ENCODE peak calls at places on chromosome 4, in five cellular contexts. One of them, this sample, is unnamed.

GRCh38 chr4:152454398-152455011 is 81.4 kb downstream of the FBXW7 start:
- DNase-seq in T-helper 1 cell: no peak
- DNase-seq in neural crest cell: no peak
- DNase-seq in Kasumi-1: peak
- DNase-seq in NCI-H1092: no peak
- DNase-seq in this sample: peak

GRCh38 chr4:149815743-149816142 is at the start of gene IQCM:
- DNase-seq in neural crest cell: no peak
- DNase-seq in Kasumi-1: no peak
- DNase-seq in T-helper 1 cell: no peak
- DNase-seq in NCI-H1092: no peak
- DNase-seq in this sample: no peak

GRCh38 chr4:8290701-8290970 is 21.1 kb downstream of the HTRA3 start:
- DNase-seq in T-helper 1 cell: no peak
- DNase-seq in Kasumi-1: no peak
- DNase-seq in NCI-H1092: no peak
- DNase-seq in neural crest cell: no peak
- DNase-seq in this sample: no peak

GRCh38 chr4:20194079-20195013 is 57.4 kb upstream of the SLIT2 start:
- DNase-seq in NCI-H1092: no peak
- DNase-seq in neural crest cell: no peak
- DNase-seq in Kasumi-1: peak
- DNase-seq in T-helper 1 cell: no peak
- DNase-seq in this sample: peak

GRCh38 chr4:126794363-126794762 is 838.4 kb upstream of the INTU start:
- DNase-seq in Kasumi-1: no peak
- DNase-seq in T-helper 1 cell: no peak
- DNase-seq in NCI-H1092: no peak
- DNase-seq in neural crest cell: no peak
- DNase-seq in this sample: no peak

GRCh38 chr4:127140306-127140705 is 492.5 kb upstream of the INTU start:
- DNase-seq in neural crest cell: no peak
- DNase-seq in T-helper 1 cell: no peak
- DNase-seq in NCI-H1092: no peak
- DNase-seq in Kasumi-1: no peak
- DNase-seq in this sample: no peak

GRCh38 chr4:147843162-147843561 is 111.3 kb downstream of the ARHGAP10 start:
- DNase-seq in T-helper 1 cell: no peak
- DNase-seq in NCI-H1092: no peak
- DNase-seq in neural crest cell: no peak
- DNase-seq in Kasumi-1: no peak
- DNase-seq in this sample: peak

GRCh38 chr4:41013746-41014145 is 200.6 kb downstream of the APBB2 start:
- DNase-seq in Kasumi-1: no peak
- DNase-seq in neural crest cell: no peak
- DNase-seq in NCI-H1092: no peak
- DNase-seq in T-helper 1 cell: no peak
- DNase-seq in this sample: no peak

GRCh38 chr4:119550857-119551532 is 77.6 kb downstream of the PDE5A start:
- DNase-seq in NCI-H1092: no peak
- DNase-seq in Kasumi-1: no peak
- DNase-seq in neural crest cell: peak
- DNase-seq in T-helper 1 cell: no peak
- DNase-seq in this sample: no peak

GRCh38 chr4:159298502-159298901 is 195.6 kb downstream of the RAPGEF2 start:
- DNase-seq in Kasumi-1: no peak
- DNase-seq in neural crest cell: no peak
- DNase-seq in NCI-H1092: no peak
- DNase-seq in T-helper 1 cell: no peak
- DNase-seq in this sample: no peak

GRCh38 chr4:85515701-85516100 is 40.8 kb downstream of the ARHGAP24 start:
- DNase-seq in Kasumi-1: no peak
- DNase-seq in T-helper 1 cell: no peak
- DNase-seq in NCI-H1092: no peak
- DNase-seq in neural crest cell: no peak
- DNase-seq in this sample: peak

GRCh38 chr4:125891597-125892258 is 577.0 kb downstream of the FAT4 start:
- DNase-seq in T-helper 1 cell: no peak
- DNase-seq in Kasumi-1: no peak
- DNase-seq in NCI-H1092: no peak
- DNase-seq in neural crest cell: no peak
- DNase-seq in this sample: no peak

GRCh38 chr4:67500373-67500772 is 44.9 kb downstream of the CENPC start:
- DNase-seq in Kasumi-1: no peak
- DNase-seq in NCI-H1092: no peak
- DNase-seq in T-helper 1 cell: no peak
- DNase-seq in neural crest cell: no peak
- DNase-seq in this sample: no peak

GRCh38 chr4:20019310-20020015 is 232.2 kb upstream of the SLIT2 start:
- DNase-seq in T-helper 1 cell: no peak
- DNase-seq in NCI-H1092: no peak
- DNase-seq in neural crest cell: no peak
- DNase-seq in Kasumi-1: no peak
- DNase-seq in this sample: no peak

GRCh38 chr4:99395595-99396364 is 39.4 kb downstream of the ADH7 start:
- DNase-seq in NCI-H1092: no peak
- DNase-seq in Kasumi-1: no peak
- DNase-seq in neural crest cell: no peak
- DNase-seq in T-helper 1 cell: no peak
- DNase-seq in this sample: peak

GRCh38 chr4:94571720-94572119 is 120.0 kb downstream of the PDLIM5 start:
- DNase-seq in neural crest cell: no peak
- DNase-seq in NCI-H1092: no peak
- DNase-seq in T-helper 1 cell: no peak
- DNase-seq in Kasumi-1: no peak
- DNase-seq in this sample: no peak

GRCh38 chr4:108213723-108214122 is 45.0 kb upstream of the LEF1 start:
- DNase-seq in Kasumi-1: no peak
- DNase-seq in T-helper 1 cell: no peak
- DNase-seq in neural crest cell: no peak
- DNase-seq in NCI-H1092: no peak
- DNase-seq in this sample: no peak

GRCh38 chr4:5770051-5770450 is 59.0 kb downstream of the EVC start:
- DNase-seq in NCI-H1092: no peak
- DNase-seq in T-helper 1 cell: no peak
- DNase-seq in Kasumi-1: no peak
- DNase-seq in neural crest cell: no peak
- DNase-seq in this sample: no peak

GRCh38 chr4:156830356-156830755 is 141.2 kb downstream of the PDGFC start:
- DNase-seq in neural crest cell: no peak
- DNase-seq in NCI-H1092: no peak
- DNase-seq in Kasumi-1: no peak
- DNase-seq in T-helper 1 cell: no peak
- DNase-seq in this sample: peak

GRCh38 chr4:55409468-55410171 is 13.9 kb downstream of the TMEM165 start:
- DNase-seq in T-helper 1 cell: no peak
- DNase-seq in NCI-H1092: no peak
- DNase-seq in Kasumi-1: peak
- DNase-seq in neural crest cell: no peak
- DNase-seq in this sample: no peak

GRCh38 chr4:102843938-102844337 is 16.6 kb upstream of the UBE2D3 start:
- DNase-seq in neural crest cell: no peak
- DNase-seq in NCI-H1092: no peak
- DNase-seq in T-helper 1 cell: no peak
- DNase-seq in Kasumi-1: no peak
- DNase-seq in this sample: no peak

GRCh38 chr4:175916636-175917351 is 104.7 kb upstream of the GPM6A start:
- DNase-seq in neural crest cell: no peak
- DNase-seq in T-helper 1 cell: no peak
- DNase-seq in NCI-H1092: no peak
- DNase-seq in Kasumi-1: no peak
- DNase-seq in this sample: no peak

GRCh38 chr4:24729041-24729730 is 66.2 kb upstream of the SOD3 start:
- DNase-seq in neural crest cell: no peak
- DNase-seq in NCI-H1092: no peak
- DNase-seq in T-helper 1 cell: no peak
- DNase-seq in Kasumi-1: no peak
- DNase-seq in this sample: no peak

GRCh38 chr4:90950385-90950841 is 823.2 kb downstream of the CCSER1 start:
- DNase-seq in Kasumi-1: no peak
- DNase-seq in T-helper 1 cell: no peak
- DNase-seq in neural crest cell: no peak
- DNase-seq in NCI-H1092: peak
- DNase-seq in this sample: peak